ENCODE peak calls at places on chromosomes 13 and 19, in eight cellular contexts. C is endothelial cell of umbilical vein, M is IMR-90, Z is heart left ventricle, O is uterus, X is sigmoid colon, W is vagina, K is breast epithelium. L is an unnamed sample.

GRCh38 chr13:77026783-77027621 is at the start of gene FBXL3:
- DNase-seq in C (peak), M (peak), Z (peak), O (peak), X (peak), W (peak), K (peak), L (peak)

GRCh38 chr19:16369664-16370576 is 45.3 kb downstream of the KLF2 start:
- DNase-seq in C (no peak), M (no peak), Z (no peak), O (no peak), X (peak), W (no peak), K (no peak), L (no peak)

GRCh38 chr13:81929988-81930387 is 1589.1 kb upstream of the SPRY2 start:
- DNase-seq in C (peak), M (no peak), Z (no peak), O (no peak), X (no peak), W (no peak), K (no peak), L (no peak)

GRCh38 chr19:29467824-29468401 is 57.9 kb upstream of the VSTM2B start:
- DNase-seq in C (no peak), M (peak), Z (no peak), O (no peak), X (no peak), W (no peak), K (no peak), L (no peak)

GRCh38 chr19:11749751-11750150 is 11.0 kb upstream of the ZNF823 start:
- DNase-seq in C (no peak), M (no peak), Z (no peak), O (no peak), X (no peak), W (no peak), K (no peak), L (no peak)

GRCh38 chr13:41981961-41982723 is 21.2 kb upstream of the VWA8 start:
- DNase-seq in C (no peak), M (peak), Z (no peak), O (no peak), X (no peak), W (no peak), K (no peak), L (no peak)

GRCh38 chr13:95204231-95204765 is 97.0 kb downstream of the ABCC4 start:
- DNase-seq in C (peak), M (no peak), Z (no peak), O (no peak), X (no peak), W (no peak), K (no peak), L (no peak)

GRCh38 chr19:30669329-30670010 is 297.3 kb downstream of the ZNF536 start:
- DNase-seq in C (peak), M (peak), Z (peak), O (peak), X (peak), W (no peak), K (peak), L (peak)

GRCh38 chr13:66344770-66345367 is 885.3 kb downstream of the PCDH9 start:
- DNase-seq in C (no peak), M (no peak), Z (no peak), O (no peak), X (no peak), W (no peak), K (no peak), L (no peak)

GRCh38 chr19:6769006-6769637 is 1.9 kb upstream of the SH2D3A start:
- DNase-seq in C (no peak), M (peak), Z (no peak), O (no peak), X (no peak), W (no peak), K (no peak), L (no peak)

GRCh38 chr19:21699197-21699596 is 68.2 kb downstream of the ZNF100 start:
- DNase-seq in C (no peak), M (no peak), Z (no peak), O (no peak), X (no peak), W (no peak), K (no peak), L (no peak)

GRCh38 chr13:96993660-96994029 is 631 bp downstream of the OXGR1 start:
- DNase-seq in C (no peak), M (no peak), Z (no peak), O (no peak), X (no peak), W (no peak), K (no peak), L (no peak)

GRCh38 chr19:43660301-43660700 is 9.7 kb downstream of the PLAUR start:
- DNase-seq in C (no peak), M (no peak), Z (no peak), O (no peak), X (no peak), W (no peak), K (no peak), L (no peak)

GRCh38 chr13:61900033-61900432 is 484.4 kb upstream of the PCDH20 start:
- DNase-seq in C (no peak), M (no peak), Z (no peak), O (no peak), X (no peak), W (no peak), K (no peak), L (no peak)

GRCh38 chr19:50580970-50581636 is 12.9 kb upstream of the LRRC4B start:
- DNase-seq in C (no peak), M (no peak), Z (no peak), O (no peak), X (no peak), W (no peak), K (no peak), L (no peak)

GRCh38 chr19:4256563-4256962 is 9.7 kb downstream of the YJU2 start:
- DNase-seq in C (no peak), M (no peak), Z (no peak), O (no peak), X (no peak), W (no peak), K (no peak), L (no peak)

GRCh38 chr19:33094504-33095067 is 13.6 kb downstream of the GPATCH1 start:
- DNase-seq in C (no peak), M (no peak), Z (no peak), O (no peak), X (no peak), W (no peak), K (no peak), L (no peak)

GRCh38 chr13:36862722-36863121 is 43.7 kb downstream of the RFXAP start:
- DNase-seq in C (peak), M (no peak), Z (no peak), O (no peak), X (no peak), W (no peak), K (no peak), L (no peak)

GRCh38 chr19:10695401-10696398 is 5.5 kb upstream of the QTRT1 start:
- DNase-seq in C (peak), M (peak), Z (peak), O (peak), X (peak), W (no peak), K (peak), L (peak)

GRCh38 chr13:25677956-25678355 is 306.2 kb downstream of the ATP8A2 start:
- DNase-seq in C (no peak), M (no peak), Z (no peak), O (no peak), X (no peak), W (no peak), K (no peak), L (no peak)

GRCh38 chr19:49387936-49388372 is at the start of gene KASH5:
- DNase-seq in C (peak), M (peak), Z (peak), O (peak), X (peak), W (no peak), K (peak), L (peak)

GRCh38 chr13:103788061-103788652 is 721.9 kb upstream of the SLC10A2 start:
- DNase-seq in C (peak), M (no peak), Z (peak), O (no peak), X (no peak), W (no peak), K (no peak), L (no peak)

DNA sequence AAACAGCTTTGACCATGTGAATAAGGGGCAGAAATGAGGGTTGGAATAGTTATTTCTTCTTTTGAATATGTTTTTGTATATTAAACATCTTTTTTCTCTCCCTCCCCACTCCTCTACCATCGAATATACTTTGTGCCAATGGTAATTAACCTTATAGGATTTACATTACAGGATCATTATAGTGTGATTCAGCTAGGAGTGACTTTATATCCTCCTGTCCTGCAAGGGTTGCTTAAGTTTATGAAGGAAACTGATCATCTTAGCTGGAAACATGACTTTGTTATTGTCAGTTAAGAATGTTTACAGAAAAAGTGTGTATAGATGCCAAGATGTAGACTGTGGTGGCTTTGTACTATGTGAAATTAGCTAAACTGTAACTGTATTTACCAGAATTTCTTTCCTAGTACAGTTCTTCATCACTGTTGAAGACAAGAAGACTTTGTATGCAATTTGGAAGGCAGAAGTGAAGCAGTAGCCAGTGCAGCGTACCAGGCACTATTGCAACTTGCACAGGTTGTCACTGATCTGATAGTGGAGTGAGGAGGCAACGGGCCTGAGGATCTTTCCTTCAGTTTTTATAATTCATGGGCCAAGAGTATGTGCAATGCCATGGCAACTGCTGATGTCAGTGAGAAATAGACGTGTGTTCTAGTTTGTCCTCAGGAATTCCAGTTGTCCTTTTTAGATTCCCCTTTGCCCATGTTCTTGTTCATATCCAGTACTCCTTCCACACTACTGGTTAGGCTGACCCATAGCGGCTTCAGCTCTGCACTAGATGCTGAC is 8.2 kb upstream of the PAN3 start:
- DNase-seq in C (no peak), M (peak), Z (no peak), O (no peak), X (no peak), W (no peak), K (no peak), L (no peak)
- TF ChIP-seq CTCF in C (no peak), M (no peak), Z (no peak), O (no peak), X (no peak), W (no peak), K (no peak), L (no peak)

GRCh38 chr13:60352644-60353043 is 44.4 kb upstream of the TDRD3 start:
- DNase-seq in C (no peak), M (no peak), Z (no peak), O (no peak), X (no peak), W (no peak), K (no peak), L (no peak)

GRCh38 chr13:60348097-60348496 is 48.9 kb upstream of the TDRD3 start:
- DNase-seq in C (no peak), M (no peak), Z (no peak), O (no peak), X (no peak), W (no peak), K (no peak), L (no peak)

GRCh38 chr13:60347174-60347573 is 49.8 kb upstream of the TDRD3 start:
- DNase-seq in C (no peak), M (no peak), Z (no peak), O (no peak), X (no peak), W (no peak), K (no peak), L (no peak)

GRCh38 chr13:60351326-60351725 is 45.7 kb upstream of the TDRD3 start:
- DNase-seq in C (peak), M (peak), Z (no peak), O (no peak), X (no peak), W (no peak), K (no peak), L (no peak)

GRCh38 chr13:60351816-60352215 is 45.2 kb upstream of the TDRD3 start:
- DNase-seq in C (no peak), M (no peak), Z (no peak), O (no peak), X (no peak), W (no peak), K (no peak), L (no peak)
- TF ChIP-seq POLR2A in C (no peak), M (no peak), Z (no peak), O (no peak), X (no peak), W (no peak), K (no peak), L (no peak)

GRCh38 chr13:30301827-30302226 is 5.5 kb downstream of the KATNAL1 start:
- DNase-seq in C (no peak), M (no peak), Z (no peak), O (no peak), X (no peak), W (no peak), K (no peak), L (no peak)
- H3K4me3 ChIP-seq in C (no peak), M (no peak), Z (no peak), O (no peak), X (no peak), W (no peak), K (no peak), L (no peak)

GRCh38 chr19:13022111-13022858 is 27.0 kb downstream of the NFIX start:
- DNase-seq in C (no peak), M (peak), Z (peak), O (peak), X (peak), W (no peak), K (no peak), L (no peak)
- TF ChIP-seq CTCF in C (no peak), M (no peak), Z (no peak), O (no peak), X (no peak), W (no peak), K (no peak), L (no peak)

DNA sequence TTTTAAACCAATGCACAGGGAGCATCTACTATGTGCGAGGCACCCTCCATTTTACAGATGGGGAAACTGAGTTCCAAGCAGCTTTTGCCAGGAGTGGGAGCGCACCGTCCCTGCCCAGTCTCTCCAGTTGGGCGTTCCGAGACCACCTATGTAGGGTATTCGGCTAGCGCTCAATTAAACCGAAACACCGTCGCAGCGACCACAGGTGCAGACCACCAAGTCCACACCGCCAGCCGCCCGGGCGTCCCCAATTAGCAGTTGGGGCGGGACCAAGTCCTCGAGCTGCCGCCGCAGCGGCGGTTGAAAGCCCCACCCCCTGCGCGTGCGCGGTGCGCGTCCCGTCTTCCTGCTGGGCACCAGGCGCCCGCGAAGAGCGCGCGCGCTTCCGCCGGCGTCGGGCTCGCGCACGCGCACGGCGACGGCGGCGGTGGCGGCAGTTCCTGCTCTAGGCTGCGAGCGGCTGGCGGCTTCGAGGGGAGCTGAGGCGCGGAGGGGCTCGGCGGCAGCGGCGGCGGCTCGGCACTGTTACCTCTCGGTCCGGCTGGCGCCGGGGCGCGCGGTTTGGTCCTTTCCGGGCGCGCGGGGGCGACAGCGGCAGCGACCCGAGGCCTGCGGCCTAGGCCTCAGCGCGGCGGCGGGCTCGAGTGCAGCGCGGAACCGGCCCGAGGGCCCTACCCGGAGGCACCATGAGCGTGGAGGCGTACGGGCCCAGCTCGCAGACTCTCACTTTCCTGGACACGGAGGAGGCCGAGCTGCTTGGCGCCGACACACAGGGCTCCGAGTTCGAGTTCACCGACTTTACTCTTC is at the start of gene UPF1:
- DNase-seq in C (peak), M (peak), Z (peak), O (peak), X (peak), W (no peak), K (peak), L (peak)
- TF ChIP-seq POLR2A in C (peak), M (peak), Z (peak), O (peak), X (no peak), W (no peak), K (no peak), L (peak)

GRCh38 chr13:48320396-48320790 is 16.8 kb downstream of the RB1 start:
- DNase-seq in C (no peak), M (no peak), Z (no peak), O (no peak), X (no peak), W (no peak), K (no peak), L (no peak)
- H3K4me3 ChIP-seq in C (no peak), M (no peak), Z (peak), O (no peak), X (no peak), W (peak), K (peak), L (peak)

DNA sequence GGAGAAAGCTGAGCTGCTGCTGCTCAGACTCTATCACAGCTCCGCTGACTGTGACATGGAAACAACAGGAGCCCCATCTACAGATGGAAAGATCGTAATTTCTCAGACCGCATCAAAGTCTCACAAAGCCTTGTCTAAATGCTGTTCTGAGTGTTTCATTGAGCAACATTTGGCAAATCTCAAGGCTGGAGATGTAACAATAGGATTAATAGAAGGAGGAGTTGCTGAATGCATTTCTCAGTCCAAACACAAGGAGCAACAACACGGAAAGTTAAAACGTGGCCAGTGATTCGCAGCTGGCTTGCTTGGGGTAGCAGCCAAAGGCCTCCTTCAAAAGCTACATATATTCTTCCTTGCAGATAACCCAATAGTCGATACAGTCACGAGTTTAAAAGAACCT is 55.7 kb downstream of the MRPL57 start:
- DNase-seq in C (no peak), M (peak), Z (peak), O (peak), X (peak), W (no peak), K (no peak), L (peak)
- TF ChIP-seq CTCF in C (no peak), M (no peak), Z (no peak), O (no peak), X (no peak), W (no peak), K (no peak), L (no peak)

DNA sequence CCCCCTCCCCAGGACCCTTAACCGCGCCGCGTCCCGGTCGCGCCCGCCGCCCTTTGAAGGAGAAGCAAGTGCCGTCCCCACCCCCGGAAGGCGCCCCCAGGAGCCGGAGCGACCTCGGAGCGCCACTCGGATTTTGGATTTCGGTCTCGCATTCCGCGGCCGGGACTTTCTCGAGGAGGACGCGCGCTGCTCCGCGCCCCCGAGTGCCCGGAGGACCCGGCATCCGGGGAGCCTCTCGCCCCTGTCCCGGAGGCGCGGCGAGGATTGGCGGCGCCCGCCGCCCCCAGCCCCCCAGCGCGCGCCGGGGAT is 1.6 kb downstream of the MIDN start:
- DNase-seq in C (no peak), M (no peak), Z (no peak), O (no peak), X (no peak), W (no peak), K (no peak), L (no peak)
- TF ChIP-seq POLR2A in C (no peak), M (no peak), Z (peak), O (no peak), X (peak), W (no peak), K (no peak), L (no peak)